ENCODE peak calls at places on chromosome 21, in eight cellular contexts. X is stimulated activated CD8-positive, alpha-beta memory T cell treated with anti-CD3 and anti-CD28 coated beads, Interleukin-15, amount 100 ng/mL, for 24 hours; N is T-helper 17 cell; B is nucleus accumbens; R is NCI-H1694 treated with DMSO at 0.1 percent for 48 hours; L is activated T-helper 1 cell treated with Interleukin-2 at 50 U/mL for 16 hours; V is MG63; G is neural crest cell. Y is an unnamed sample.

GRCh38 chr21:31284797-31285397 is 59.2 kb downstream of the TIAM1 start:
- DNase-seq in R (no peak), L (no peak), B (no peak), G (no peak), X (no peak), V (peak; percentile 34), N (no peak), Y (no peak)

GRCh38 chr21:42850866-42851391 is 28.4 kb downstream of the WDR4 start:
- DNase-seq in B (no peak), V (peak; percentile 39), R (no peak), N (no peak), G (no peak), L (peak; percentile 9), X (no peak), Y (no peak)

GRCh38 chr21:31509108-31510017 is 150.1 kb upstream of the SOD1 start:
- DNase-seq in V (peak; percentile 73), B (peak; percentile 82), L (peak; percentile 52), N (peak; percentile 45), G (peak; percentile 12), R (peak; percentile 45), X (peak; percentile 36), Y (no peak)

GRCh38 chr21:31557421-31557955 is 102.0 kb upstream of the SOD1 start:
- DNase-seq in X (no peak), G (peak; percentile 36), R (no peak), V (peak; percentile 1), B (peak; percentile 45), L (no peak), N (no peak), Y (no peak)

GRCh38 chr21:45818276-45818903 is 163.2 kb upstream of the COL6A1 start:
- DNase-seq in G (no peak), R (no peak), X (no peak), N (no peak), V (peak; percentile 20), L (no peak), B (no peak), Y (no peak)

GRCh38 chr21:34745557-34746255 is 76.9 kb downstream of the CLIC6 start:
- DNase-seq in V (peak; percentile 77), R (peak; percentile 83), L (peak; percentile 15), N (peak; percentile 21), X (peak; percentile 6), G (peak; percentile 67), B (peak; percentile 44), Y (peak; percentile 33)

GRCh38 chr21:18716578-18717138 is 313.1 kb upstream of the TMPRSS15 start:
- DNase-seq in V (no peak), L (no peak), N (no peak), X (no peak), R (no peak), G (no peak), B (no peak), Y (no peak)

GRCh38 chr21:45135868-45136267 is 61.5 kb downstream of the ADARB1 start:
- DNase-seq in B (no peak), L (no peak), G (no peak), V (no peak), N (no peak), R (no peak), X (no peak), Y (no peak)